ENCODE peak calls at places on chromosomes 5 and 9, in nine cellular contexts. N is uterus, L is stomach, D is GM23248, R is sigmoid colon, P is fibroblast of lung, F is prostate gland, W is H9, G is ovary. X is an unnamed sample.

GRCh38 chr9:81391457-81391825 is 297.9 kb downstream of the TLE1 start:
- DNase-seq in N (no peak), L (no peak), D (no peak), R (no peak), P (no peak), F (no peak), W (no peak), G (no peak), X (no peak)

GRCh38 chr9:130927995-130928900 is 10.8 kb downstream of the FIBCD1 start:
- DNase-seq in N (no peak), L (peak; percentile 80), D (peak; percentile 64), R (no peak), P (peak; percentile 62), F (peak; percentile 34), W (no peak), G (no peak), X (peak; percentile 60)

GRCh38 chr9:132892383-132892782 is 13.7 kb downstream of the SPACA9 start:
- DNase-seq in N (no peak), L (no peak), D (no peak), R (no peak), P (no peak), F (no peak), W (no peak), G (no peak), X (no peak)

GRCh38 chr5:43044181-43044914 is 4.2 kb upstream of the ANXA2R start:
- DNase-seq in N (no peak), L (no peak), D (peak; percentile 51), R (no peak), P (peak; percentile 75), F (no peak), W (peak; percentile 77), G (peak; percentile 39), X (peak; percentile 43)

GRCh38 chr9:16345902-16346301 is 524.6 kb downstream of the BNC2 start:
- DNase-seq in N (no peak), L (no peak), D (no peak), R (no peak), P (no peak), F (no peak), W (no peak), G (no peak), X (no peak)

GRCh38 chr9:118829334-118829733 is 539.9 kb downstream of the BRINP1 start:
- DNase-seq in N (no peak), L (no peak), D (peak; percentile 59), R (no peak), P (no peak), F (no peak), W (no peak), G (no peak), X (no peak)

GRCh38 chr9:134136117-134136996 is 475 bp downstream of the WDR5 start:
- DNase-seq in N (peak; percentile 40), L (no peak), D (peak; percentile 66), R (no peak), P (peak; percentile 17), F (no peak), W (no peak), G (peak; percentile 57), X (no peak)

GRCh38 chr5:75890546-75890945 is 173.3 kb upstream of the POC5 start:
- DNase-seq in N (no peak), L (no peak), D (no peak), R (no peak), P (no peak), F (no peak), W (no peak), G (no peak), X (no peak)

GRCh38 chr5:11801061-11801460 is 103.2 kb downstream of the CTNND2 start:
- DNase-seq in N (no peak), L (no peak), D (no peak), R (no peak), P (no peak), F (no peak), W (no peak), G (no peak), X (no peak)

GRCh38 chr9:93028448-93029006 is 30.0 kb upstream of the SUSD3 start:
- DNase-seq in N (no peak), L (no peak), D (no peak), R (no peak), P (no peak), F (no peak), W (no peak), G (no peak), X (no peak)

GRCh38 chr9:124037790-124038189 is 26.2 kb downstream of the LHX2 start:
- DNase-seq in N (no peak), L (no peak), D (no peak), R (peak; percentile 27), P (no peak), F (no peak), W (no peak), G (no peak), X (no peak)

GRCh38 chr9:75168270-75169185 is 80.2 kb downstream of the OSTF1 start:
- DNase-seq in N (no peak), L (no peak), D (no peak), R (no peak), P (peak; percentile 36), F (no peak), W (no peak), G (no peak), X (no peak)

DNA sequence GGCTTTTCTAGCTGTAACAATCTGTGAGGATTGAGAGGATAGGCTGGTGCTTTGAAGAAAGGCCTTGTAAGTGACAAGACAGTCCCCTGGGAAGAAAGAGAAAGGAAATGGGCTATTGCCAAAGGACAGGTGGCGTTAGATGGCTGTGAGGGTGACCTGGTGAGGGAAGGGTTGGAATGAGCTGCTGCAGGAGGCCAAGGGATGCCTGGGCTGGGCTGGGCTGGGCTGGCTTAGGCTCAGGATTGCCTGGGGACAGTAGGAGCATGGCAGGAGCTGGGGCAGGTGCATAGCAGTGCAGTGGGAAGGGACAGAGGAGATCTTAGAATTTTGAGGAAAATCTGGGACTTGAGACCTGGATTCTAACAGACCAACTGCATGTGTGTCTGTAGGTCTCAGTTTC is 9.7 kb upstream of the MYOZ3 start:
- DNase-seq in N (no peak), L (no peak), D (no peak), R (no peak), P (no peak), F (no peak), W (no peak), G (peak; percentile 15), X (no peak)
- H3K4me1 ChIP-seq in N (peaks cover 17% of the 10 kb centered on the region), L (peaks cover 11% of the 10 kb centered on the region), D (peaks cover 13% of the 10 kb centered on the region), R (peaks cover 45% of the 10 kb centered on the region), P (peaks cover 19% of the 10 kb centered on the region), F (no peaks in the 10 kb centered on the region), W (no peaks in the 10 kb centered on the region), G (peaks cover 22% of the 10 kb centered on the region), X (peaks cover 17% of the 10 kb centered on the region)

GRCh38 chr5:52996966-52997365 is 7.8 kb downstream of the ITGA2 start:
- DNase-seq in N (no peak), L (no peak), D (no peak), R (no peak), P (no peak), F (no peak), W (no peak), G (no peak), X (no peak)
- H3K27ac ChIP-seq in N (no peak overlapping the region), L (no peak overlapping the region), D (peak overlapping the region; percentile 82), R (no peak overlapping the region), P (no peak overlapping the region), F (no peak overlapping the region), W (no peak overlapping the region), G (no peak overlapping the region), X (no peak overlapping the region)

DNA sequence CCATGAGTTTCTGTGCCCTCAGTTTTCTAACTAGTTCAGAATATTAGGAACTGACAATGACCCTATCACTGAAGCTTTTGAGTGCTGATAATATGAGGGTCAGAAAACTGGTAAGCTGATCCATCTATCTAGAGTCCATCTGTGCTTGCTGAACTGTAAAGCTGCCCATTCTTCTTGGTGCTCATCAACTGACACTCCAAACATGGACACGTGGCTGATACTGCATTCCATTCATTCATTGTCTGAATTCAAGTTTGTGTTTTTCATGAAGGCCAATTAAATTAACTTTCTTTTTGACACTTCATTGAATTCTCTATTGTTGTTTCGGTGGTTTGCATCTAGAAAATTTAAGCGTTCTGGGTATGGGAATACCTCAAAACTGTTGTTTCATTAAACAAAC is 17.6 kb downstream of the NREP start:
- DNase-seq in N (no peak), L (no peak), D (no peak), R (no peak), P (no peak), F (no peak), W (no peak), G (no peak), X (no peak)
- H3K4me1 ChIP-seq in N (no peaks in the 10 kb centered on the region), L (peaks cover 43% of the 10 kb centered on the region), D (peaks cover 98% of the 10 kb centered on the region), R (peaks cover 70% of the 10 kb centered on the region), P (peaks cover 59% of the 10 kb centered on the region), F (peaks cover 4% of the 10 kb centered on the region), W (peaks cover 26% of the 10 kb centered on the region), G (peaks cover 4% of the 10 kb centered on the region), X (peaks cover 15% of the 10 kb centered on the region)

DNA sequence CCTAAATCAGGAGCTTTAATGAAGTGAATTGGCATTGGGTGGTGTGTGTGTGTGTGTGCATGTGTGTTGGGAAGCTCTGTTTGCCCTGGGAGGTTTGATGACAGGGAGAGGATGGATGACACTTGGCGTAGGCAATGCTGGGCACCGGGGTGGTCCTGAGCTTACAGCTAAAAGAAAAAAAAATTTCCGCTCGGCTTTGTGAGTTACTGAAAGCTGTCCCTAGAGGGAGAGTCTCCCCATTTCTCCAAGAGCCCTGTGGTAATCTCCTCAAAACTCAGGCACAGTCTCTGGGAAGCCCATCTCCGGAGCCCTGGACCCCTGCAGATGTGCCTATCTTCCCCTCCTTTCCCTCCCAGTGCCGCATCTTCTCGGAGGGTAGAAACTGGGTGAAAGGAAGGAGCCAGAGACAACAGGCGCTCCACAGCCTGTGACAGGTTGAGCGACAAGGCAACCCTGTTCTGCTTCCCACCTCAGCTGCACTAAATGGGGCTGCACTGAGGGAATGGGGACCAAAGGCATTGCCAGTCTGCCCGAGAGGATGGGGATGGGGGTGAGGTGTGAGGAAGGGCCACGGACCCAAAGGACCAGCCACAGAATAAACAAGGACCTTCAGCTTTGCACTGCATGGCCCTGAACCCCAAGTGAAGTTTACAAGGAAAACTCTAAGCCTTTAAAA is 35.8 kb upstream of the TIFAB start:
- DNase-seq in N (no peak), L (no peak), D (peak; percentile 6), R (no peak), P (no peak), F (no peak), W (no peak), G (no peak), X (no peak)
- H3K27ac ChIP-seq in N (no peak overlapping the region), L (no peak overlapping the region), D (no peak overlapping the region), R (no peak overlapping the region), P (no peak overlapping the region), F (no peak overlapping the region), W (no peak overlapping the region), G (no peak overlapping the region), X (no peak overlapping the region)

GRCh38 chr9:89000281-89000875 is 9.1 kb downstream of the S1PR3 start:
- DNase-seq in N (no peak), L (no peak), D (peak; percentile 7), R (no peak), P (no peak), F (no peak), W (no peak), G (no peak), X (peak; percentile 67)
- H3K4me1 ChIP-seq in N (peaks cover 11% of the 10 kb centered on the region), L (peaks cover 27% of the 10 kb centered on the region), D (peaks cover 11% of the 10 kb centered on the region), R (peaks cover 47% of the 10 kb centered on the region), P (peaks cover 10% of the 10 kb centered on the region), F (no peaks in the 10 kb centered on the region), W (no peaks in the 10 kb centered on the region), G (peaks cover 2% of the 10 kb centered on the region), X (peaks cover 6% of the 10 kb centered on the region)

GRCh38 chr9:36566813-36567217 is 5.9 kb upstream of the MELK start:
- DNase-seq in N (no peak), L (peak; percentile 55), D (peak; percentile 91), R (peak; percentile 83), P (no peak), F (peak; percentile 66), W (no peak), G (no peak), X (peak; percentile 32)
- H3K27ac ChIP-seq in N (no peak overlapping the region), L (peak overlapping the region; percentile 64), D (peak overlapping the region; percentile 93), R (peak overlapping the region; percentile 79), P (peak overlapping the region; percentile 31), F (no peak overlapping the region), W (no peak overlapping the region), G (no peak overlapping the region), X (peak overlapping the region; percentile 45)

X was measured in right cardiac atrium.